ENCODE peak calls at places on chromosomes 1 and 21, in five cellular contexts. B, I, J, E and X are unnamed samples.

GRCh38 chr1:22340873-22341272 is 110.8 kb upstream of the ZBTB40 start:
- DNase-seq in E (no peak), B (no peak), J (no peak), I (no peak), X (no peak)

GRCh38 chr1:11374079-11374747 is 101.2 kb downstream of the UBIAD1 start:
- DNase-seq in J (no peak), I (no peak), E (no peak), B (no peak), X (no peak)

GRCh38 chr1:100597069-100597741 is 59.3 kb downstream of the GPR88 start:
- DNase-seq in J (no peak), E (no peak), B (no peak), I (peak), X (no peak)

GRCh38 chr1:36365310-36365895 is 20.3 kb downstream of the STK40 start:
- DNase-seq in E (peak), B (no peak), J (no peak), I (peak), X (no peak)

GRCh38 chr1:61914823-61915482 is 172.7 kb downstream of the PATJ start:
- DNase-seq in J (no peak), E (no peak), B (no peak), I (peak), X (no peak)

GRCh38 chr21:27171704-27172103 is 204.8 kb upstream of the ADAMTS5 start:
- DNase-seq in I (no peak), E (no peak), J (no peak), B (no peak), X (no peak)

GRCh38 chr21:16572032-16572431 is 842.2 kb downstream of the USP25 start:
- DNase-seq in I (no peak), B (no peak), E (no peak), J (no peak), X (no peak)

GRCh38 chr1:223129229-223129851 is 13.7 kb downstream of the TLR5 start:
- DNase-seq in I (peak), B (no peak), E (no peak), J (peak), X (peak)

GRCh38 chr1:225880210-225880584 is 2.0 kb downstream of the TMEM63A start:
- DNase-seq in J (no peak), E (no peak), I (no peak), B (no peak), X (no peak)

GRCh38 chr1:62271932-62272728 is 47.1 kb downstream of the KANK4 start:
- DNase-seq in I (peak), E (peak), B (peak), J (no peak), X (no peak)